ENCODE peak calls at places on chromosomes 6 and 20, in eight cellular contexts. Z is left cardiac atrium, P is sciatic nerve, M is astrocyte of the spinal cord, D is lower leg skin, B is AG04449, T is GM04503, Q is Daoy. S is an unnamed sample.

GRCh38 chr6:23851551-23851950 is 274.5 kb upstream of the NRSN1 start:
- DNase-seq in Z (no peak), P (no peak), M (no peak), D (no peak), B (no peak), T (no peak), Q (no peak), S (no peak)

GRCh38 chr6:135006386-135006914 is 48.2 kb downstream of the HBS1L start:
- DNase-seq in Z (no peak), P (no peak), M (no peak), D (no peak), B (no peak), T (no peak), Q (no peak), S (no peak)

GRCh38 chr20:31570735-31571617 is 34.1 kb upstream of the ID1 start:
- DNase-seq in Z (no peak), P (peak), M (peak), D (no peak), B (no peak), T (no peak), Q (peak), S (peak)

GRCh38 chr6:38987503-38987902 is 61.1 kb upstream of the GLP1R start:
- DNase-seq in Z (no peak), P (no peak), M (no peak), D (no peak), B (no peak), T (no peak), Q (no peak), S (no peak)

GRCh38 chr6:158816329-158816728 is 2.8 kb downstream of the EZR start:
- DNase-seq in Z (no peak), P (no peak), M (peak), D (no peak), B (no peak), T (no peak), Q (peak), S (no peak)

GRCh38 chr6:90230547-90231240 is 65.9 kb downstream of the BACH2 start:
- DNase-seq in Z (no peak), P (no peak), M (no peak), D (no peak), B (no peak), T (no peak), Q (no peak), S (no peak)

GRCh38 chr20:4441871-4442270 is 279.8 kb upstream of the PRND start:
- DNase-seq in Z (no peak), P (no peak), M (no peak), D (no peak), B (no peak), T (no peak), Q (no peak), S (no peak)

GRCh38 chr6:64034331-64034730 is 398.7 kb downstream of the PHF3 start:
- DNase-seq in Z (no peak), P (no peak), M (no peak), D (no peak), B (no peak), T (no peak), Q (no peak), S (no peak)

GRCh38 chr20:7722564-7722963 is 217.7 kb downstream of the HAO1 start:
- DNase-seq in Z (no peak), P (no peak), M (peak), D (no peak), B (no peak), T (no peak), Q (no peak), S (no peak)

GRCh38 chr20:6635034-6635736 is 132.3 kb upstream of the BMP2 start:
- DNase-seq in Z (no peak), P (no peak), M (no peak), D (no peak), B (no peak), T (no peak), Q (no peak), S (no peak)

GRCh38 chr6:30491963-30492616 is 2.8 kb downstream of the HLA-E start:
- DNase-seq in Z (no peak), P (no peak), M (no peak), D (no peak), B (no peak), T (no peak), Q (no peak), S (no peak)

GRCh38 chr20:54293526-54293925 is 85.6 kb downstream of the PFDN4 start:
- DNase-seq in Z (no peak), P (no peak), M (no peak), D (no peak), B (no peak), T (no peak), Q (no peak), S (no peak)

GRCh38 chr6:163438940-163439335 is 24.4 kb downstream of the QKI start:
- DNase-seq in Z (peak), P (peak), M (no peak), D (no peak), B (no peak), T (no peak), Q (peak), S (peak)

GRCh38 chr6:108807928-108808327 is 40.3 kb upstream of the ARMC2 start:
- DNase-seq in Z (no peak), P (no peak), M (no peak), D (no peak), B (no peak), T (no peak), Q (no peak), S (no peak)

GRCh38 chr6:73774311-73774766 is 78.3 kb downstream of the CD109 start:
- DNase-seq in Z (peak), P (no peak), M (peak), D (peak), B (peak), T (peak), Q (peak), S (no peak)

GRCh38 chr20:57952136-57952535 is 242.3 kb upstream of the PMEPA1 start:
- DNase-seq in Z (no peak), P (no peak), M (no peak), D (no peak), B (no peak), T (no peak), Q (no peak), S (no peak)

GRCh38 chr6:66985816-66986215 is 1278.8 kb upstream of the EYS start:
- DNase-seq in Z (no peak), P (no peak), M (no peak), D (no peak), B (no peak), T (no peak), Q (no peak), S (no peak)

GRCh38 chr6:160398674-160399271 is 50.6 kb downstream of the SLC22A3 start:
- DNase-seq in Z (no peak), P (no peak), M (peak), D (no peak), B (no peak), T (no peak), Q (no peak), S (no peak)

GRCh38 chr6:105591053-105591452 is 188.2 kb upstream of the PREP start:
- DNase-seq in Z (no peak), P (no peak), M (no peak), D (no peak), B (no peak), T (no peak), Q (peak), S (no peak)

GRCh38 chr20:12171927-12172581 is 254.4 kb downstream of the BTBD3 start:
- DNase-seq in Z (no peak), P (no peak), M (peak), D (no peak), B (peak), T (peak), Q (peak), S (no peak)

GRCh38 chr6:56025785-56026184 is 150.4 kb upstream of the BMP5 start:
- DNase-seq in Z (no peak), P (no peak), M (peak), D (no peak), B (no peak), T (no peak), Q (no peak), S (no peak)

GRCh38 chr6:56073761-56074160 is 173.6 kb downstream of the COL21A1 start:
- DNase-seq in Z (no peak), P (no peak), M (no peak), D (no peak), B (no peak), T (no peak), Q (no peak), S (no peak)

GRCh38 chr6:115643762-115644161 is 416.9 kb downstream of the FRK start:
- DNase-seq in Z (no peak), P (no peak), M (peak), D (no peak), B (no peak), T (no peak), Q (peak), S (peak)

GRCh38 chr20:57259179-57260021 is 7.0 kb downstream of the BMP7 start:
- DNase-seq in Z (no peak), P (no peak), M (no peak), D (no peak), B (no peak), T (no peak), Q (no peak), S (no peak)

GRCh38 chr6:41578714-41579610 is 32.8 kb downstream of the FOXP4 start:
- DNase-seq in Z (no peak), P (no peak), M (peak), D (no peak), B (no peak), T (no peak), Q (no peak), S (no peak)

GRCh38 chr20:34643919-34644318 is 33.0 kb downstream of the PIGU start:
- DNase-seq in Z (no peak), P (no peak), M (peak), D (peak), B (peak), T (peak), Q (no peak), S (no peak)

GRCh38 chr20:58184063-58184462 is 44.4 kb downstream of the ANKRD60 start:
- DNase-seq in Z (no peak), P (no peak), M (no peak), D (no peak), B (no peak), T (no peak), Q (no peak), S (no peak)

GRCh38 chr6:30533460-30534294 is 22.6 kb downstream of the GNL1 start:
- DNase-seq in Z (no peak), P (no peak), M (no peak), D (no peak), B (no peak), T (no peak), Q (no peak), S (no peak)

GRCh38 chr6:160355001-160355400 is 6.8 kb downstream of the SLC22A3 start:
- DNase-seq in Z (no peak), P (no peak), M (peak), D (no peak), B (no peak), T (no peak), Q (peak), S (no peak)

GRCh38 chr20:438581-439469 is 23.5 kb downstream of the TBC1D20 start:
- DNase-seq in Z (peak), P (peak), M (no peak), D (no peak), B (no peak), T (no peak), Q (no peak), S (no peak)

GRCh38 chr6:143465546-143465945 is 14.9 kb downstream of the PEX3 start:
- DNase-seq in Z (no peak), P (no peak), M (no peak), D (no peak), B (no peak), T (no peak), Q (no peak), S (no peak)

GRCh38 chr6:146948790-146949342 is 255.4 kb upstream of the STXBP5 start:
- DNase-seq in Z (no peak), P (no peak), M (no peak), D (no peak), B (no peak), T (no peak), Q (no peak), S (no peak)

GRCh38 chr6:149464411-149464810 is 20.4 kb downstream of the ZC3H12D start:
- DNase-seq in Z (no peak), P (no peak), M (no peak), D (no peak), B (no peak), T (no peak), Q (no peak), S (no peak)

GRCh38 chr6:69581576-69581975 is 215.2 kb downstream of the LMBRD1 start:
- DNase-seq in Z (no peak), P (no peak), M (no peak), D (no peak), B (no peak), T (no peak), Q (no peak), S (no peak)